ENCODE peak calls at places on chromosomes 4 and X, in seven cellular contexts. K, N, Q, L, A, Z and Y are unnamed samples.

GRCh38 chrX:41449615-41450014 is 2.5 kb downstream of the NYX start:
- DNase-seq in K (no peak), N (peak), Q (peak), L (no peak), A (peak), Z (peak), Y (peak)

GRCh38 chr4:146371812-146372211 is 149.9 kb downstream of the SLC10A7 start:
- DNase-seq in K (no peak), N (peak), Q (no peak), L (no peak), A (no peak), Z (no peak), Y (no peak)

GRCh38 chr4:185811509-185812364 is at the start of gene SORBS2:
- DNase-seq in K (peak), N (peak), Q (peak), L (peak), A (peak), Z (peak), Y (peak)

GRCh38 chr4:149161247-149161646 is 654.4 kb downstream of the IQCM start:
- DNase-seq in K (no peak), N (peak), Q (peak), L (no peak), A (peak), Z (peak), Y (no peak)

GRCh38 chr4:26459054-26459755 is 31.1 kb downstream of the CCKAR start:
- DNase-seq in K (peak), N (peak), Q (peak), L (peak), A (peak), Z (peak), Y (peak)

GRCh38 chr4:168353746-168354145 is 35.2 kb upstream of the DDX60 start:
- DNase-seq in K (no peak), N (no peak), Q (no peak), L (no peak), A (no peak), Z (no peak), Y (no peak)

GRCh38 chr4:76987153-76987562 is 37.6 kb downstream of the SEPTIN11 start:
- DNase-seq in K (no peak), N (peak), Q (peak), L (peak), A (peak), Z (peak), Y (no peak)

GRCh38 chr4:172982151-172982590 is 186.4 kb upstream of the GALNT7 start:
- DNase-seq in K (no peak), N (peak), Q (peak), L (no peak), A (peak), Z (peak), Y (peak)

GRCh38 chr4:82691431-82691830 is 107.2 kb downstream of the SCD5 start:
- DNase-seq in K (no peak), N (no peak), Q (no peak), L (no peak), A (no peak), Z (no peak), Y (no peak)

GRCh38 chrX:28854637-28855036 is 267.4 kb downstream of the IL1RAPL1 start:
- DNase-seq in K (no peak), N (no peak), Q (peak), L (no peak), A (no peak), Z (peak), Y (no peak)

GRCh38 chrX:153318811-153319210 is 2.8 kb downstream of the PNMA6F start:
- DNase-seq in K (no peak), N (no peak), Q (no peak), L (no peak), A (no peak), Z (no peak), Y (no peak)

GRCh38 chrX:114584434-114584943 is 603 bp downstream of the HTR2C start:
- DNase-seq in K (peak), N (peak), Q (no peak), L (peak), A (peak), Z (no peak), Y (no peak)

GRCh38 chr4:56424697-56425514 is 10.5 kb downstream of the PPAT start:
- DNase-seq in K (peak), N (peak), Q (peak), L (peak), A (peak), Z (peak), Y (peak)

GRCh38 chr4:13917010-13917409 is 289.5 kb upstream of the BOD1L1 start:
- DNase-seq in K (no peak), N (peak), Q (peak), L (no peak), A (peak), Z (peak), Y (no peak)

GRCh38 chrX:135536883-135537282 is 16.4 kb downstream of the INTS6L start:
- DNase-seq in K (no peak), N (no peak), Q (no peak), L (no peak), A (no peak), Z (no peak), Y (peak)

GRCh38 chrX:101407167-101407747 is 468 bp downstream of the GLA start:
- DNase-seq in K (no peak), N (no peak), Q (no peak), L (no peak), A (peak), Z (no peak), Y (no peak)

GRCh38 chr4:53943345-53944085 is 120.9 kb downstream of the CHIC2 start:
- DNase-seq in K (no peak), N (peak), Q (peak), L (peak), A (peak), Z (peak), Y (no peak)

GRCh38 chr4:17595471-17596005 is 18.5 kb downstream of the LAP3 start:
- DNase-seq in K (no peak), N (no peak), Q (no peak), L (no peak), A (no peak), Z (no peak), Y (peak)

GRCh38 chrX:13387656-13388421 is 68.0 kb upstream of the ATXN3L start:
- DNase-seq in K (no peak), N (peak), Q (peak), L (no peak), A (peak), Z (no peak), Y (peak)

GRCh38 chrX:11499076-11500044 is 166.4 kb downstream of the ARHGAP6 start:
- DNase-seq in K (no peak), N (peak), Q (peak), L (peak), A (peak), Z (peak), Y (peak)

GRCh38 chr4:73883306-73883705 is 14.1 kb downstream of the CXCL1 start:
- DNase-seq in K (no peak), N (peak), Q (peak), L (no peak), A (peak), Z (peak), Y (peak)

GRCh38 chrX:55451125-55451524 is 802 bp upstream of the MAGEH1 start:
- DNase-seq in K (no peak), N (no peak), Q (no peak), L (no peak), A (no peak), Z (no peak), Y (no peak)

GRCh38 chrX:18887177-18887820 is 96.6 kb downstream of the PHKA2 start:
- DNase-seq in K (no peak), N (no peak), Q (no peak), L (no peak), A (no peak), Z (peak), Y (no peak)

GRCh38 chr4:101010987-101011386 is 336.3 kb downstream of the PPP3CA start:
- DNase-seq in K (no peak), N (no peak), Q (no peak), L (no peak), A (no peak), Z (no peak), Y (no peak)

GRCh38 chrX:69024287-69024686 is 141.0 kb downstream of the PJA1 start:
- DNase-seq in K (no peak), N (no peak), Q (no peak), L (no peak), A (no peak), Z (no peak), Y (no peak)

GRCh38 chr4:26369132-26370036 is 48.6 kb downstream of the RBPJ start:
- DNase-seq in K (no peak), N (no peak), Q (no peak), L (no peak), A (no peak), Z (peak), Y (no peak)

GRCh38 chrX:99413317-99413716 is 996.8 kb downstream of the PCDH19 start:
- DNase-seq in K (no peak), N (no peak), Q (no peak), L (no peak), A (no peak), Z (no peak), Y (no peak)

GRCh38 chr4:164169591-164169990 is 584.3 kb upstream of the SMIM31 start:
- DNase-seq in K (no peak), N (peak), Q (no peak), L (no peak), A (no peak), Z (peak), Y (no peak)

GRCh38 chrX:21524008-21524407 is 134.1 kb downstream of the KLHL34 start:
- DNase-seq in K (no peak), N (peak), Q (no peak), L (no peak), A (peak), Z (peak), Y (no peak)

GRCh38 chrX:41468647-41469323 is 21.6 kb downstream of the NYX start:
- DNase-seq in K (no peak), N (peak), Q (peak), L (no peak), A (peak), Z (peak), Y (no peak)

GRCh38 chrX:70030242-70030823 is 19.4 kb downstream of the AWAT2 start:
- DNase-seq in K (peak), N (peak), Q (peak), L (peak), A (peak), Z (peak), Y (peak)

GRCh38 chr4:187586892-187587291 is 408.7 kb upstream of the ZFP42 start:
- DNase-seq in K (no peak), N (no peak), Q (no peak), L (no peak), A (peak), Z (no peak), Y (no peak)

GRCh38 chr4:176837176-176837915 is 44.6 kb upstream of the VEGFC start:
- DNase-seq in K (no peak), N (peak), Q (no peak), L (no peak), A (no peak), Z (no peak), Y (no peak)

DNA sequence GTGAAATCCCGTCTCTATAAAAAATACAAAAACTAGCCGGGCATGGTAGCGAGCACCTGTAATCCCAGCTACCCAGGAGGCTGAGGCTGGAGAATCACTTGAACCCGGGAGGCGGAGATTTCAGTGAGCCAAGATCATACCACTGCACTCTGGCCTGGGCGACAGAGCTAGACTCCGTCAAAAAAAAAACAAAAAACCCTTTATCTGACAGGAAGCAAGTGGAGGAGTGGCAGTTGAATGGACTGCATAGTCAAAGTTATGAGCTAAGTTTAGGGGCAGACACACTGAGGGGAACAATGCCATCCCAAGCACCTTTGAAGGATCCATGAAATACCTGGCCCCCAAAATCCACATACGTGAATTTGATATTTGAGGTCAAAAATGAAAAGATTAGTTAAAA is 7.5 kb upstream of the HPGDS start:
- DNase-seq in K (no peak), N (no peak), Q (no peak), L (no peak), A (no peak), Z (no peak), Y (no peak)
- TF ChIP-seq CTCF in K (no peak), N (no peak), Q (no peak), L (no peak), A (no peak), Z (no peak), Y (no peak)

GRCh38 chr4:97639961-97640360 is 503.3 kb downstream of the STPG2 start:
- DNase-seq in K (no peak), N (no peak), Q (no peak), L (no peak), A (no peak), Z (no peak), Y (no peak)
- H3K4me3 ChIP-seq in K (no peak), N (no peak), Q (no peak), L (no peak), A (no peak), Z (no peak), Y (no peak)

GRCh38 chr4:114279066-114279465 is 299.6 kb upstream of the ARSJ start:
- DNase-seq in K (no peak), N (no peak), Q (no peak), L (no peak), A (no peak), Z (no peak), Y (no peak)
- TF ChIP-seq CTCF in K (no peak), N (no peak), Q (no peak), L (no peak), A (no peak), Z (no peak), Y (no peak)

GRCh38 chrX:45184211-45184610 is 16.5 kb downstream of the DIPK2B start:
- DNase-seq in K (no peak), N (no peak), Q (no peak), L (no peak), A (no peak), Z (no peak), Y (no peak)

GRCh38 chrX:45191383-45191782 is 9.3 kb downstream of the DIPK2B start:
- DNase-seq in K (no peak), N (no peak), Q (no peak), L (no peak), A (no peak), Z (no peak), Y (peak)

GRCh38 chrX:45191820-45192409 is 8.8 kb downstream of the DIPK2B start:
- DNase-seq in K (no peak), N (no peak), Q (no peak), L (no peak), A (no peak), Z (no peak), Y (no peak)

GRCh38 chrX:45186643-45187026 is 14.0 kb downstream of the DIPK2B start:
- DNase-seq in K (peak), N (no peak), Q (no peak), L (no peak), A (no peak), Z (no peak), Y (no peak)

DNA sequence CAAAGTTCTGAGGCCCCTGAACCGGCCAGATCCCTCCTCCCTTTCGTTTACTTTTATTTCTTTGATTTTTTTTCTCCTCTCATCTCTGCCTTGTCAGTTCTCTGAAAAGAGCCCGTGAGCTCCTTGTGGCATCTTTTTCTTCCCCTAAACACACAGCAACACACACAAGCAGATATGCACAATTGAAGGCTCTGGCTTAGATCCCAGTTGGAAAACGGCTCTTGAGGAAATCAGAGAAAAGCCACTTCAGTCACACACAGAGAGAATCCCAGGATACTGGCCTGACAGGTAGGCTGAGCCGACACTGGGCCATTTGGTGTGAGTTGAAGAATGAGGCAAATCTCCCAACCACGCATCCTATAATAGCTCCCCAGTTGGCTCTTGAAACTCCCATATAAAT is 12.9 kb downstream of the DIPK2B start:
- DNase-seq in K (no peak), N (no peak), Q (no peak), L (no peak), A (peak), Z (peak), Y (no peak)
- H3K4me3 ChIP-seq in K (no peak), N (peak), Q (peak), L (no peak), A (peak), Z (peak), Y (no peak)

GRCh38 chrX:63050225-63050624 is 300.9 kb downstream of the SPIN4 start:
- DNase-seq in K (peak), N (no peak), Q (no peak), L (no peak), A (no peak), Z (no peak), Y (peak)
- TF ChIP-seq CTCF in K (peak), N (no peak), Q (no peak), L (no peak), A (no peak), Z (no peak), Y (peak)

GRCh38 chrX:87517571-87518141 is at the start of gene KLHL4:
- DNase-seq in K (no peak), N (peak), Q (peak), L (peak), A (no peak), Z (peak), Y (no peak)

GRCh38 chrX:87518504-87518903 is 902 bp downstream of the KLHL4 start:
- DNase-seq in K (no peak), N (peak), Q (peak), L (no peak), A (no peak), Z (peak), Y (no peak)

DNA sequence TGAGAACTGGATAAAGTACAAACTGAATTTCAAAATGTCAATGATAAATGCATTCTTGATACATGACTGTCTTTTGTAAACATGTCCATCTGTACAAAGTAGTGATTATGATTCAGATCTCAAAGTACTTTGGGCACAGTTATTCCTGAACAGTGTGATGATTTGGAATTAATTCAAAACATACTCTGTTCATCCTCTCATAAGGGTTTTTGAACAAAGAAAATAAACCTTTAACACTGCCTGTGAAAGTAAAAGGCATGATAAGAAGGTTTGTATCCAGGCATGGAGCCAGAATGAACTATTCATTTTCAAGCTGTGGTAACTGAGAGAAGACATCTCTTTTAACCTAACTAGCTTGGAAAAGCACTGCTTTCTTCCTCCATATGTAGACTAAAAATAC is 886 bp upstream of the KLHL4 start:
- DNase-seq in K (no peak), N (peak), Q (peak), L (no peak), A (no peak), Z (peak), Y (no peak)
- H3K4me3 ChIP-seq in K (no peak), N (no peak), Q (no peak), L (no peak), A (no peak), Z (no peak), Y (no peak)